ENCODE peak calls at places on chromosomes 16 and 17, in seven cellular contexts. G is A549; O is tibial nerve; T is right cardiac atrium; E is effector memory CD4-positive, alpha-beta T cell; H is upper lobe of right lung; N is CD4-positive, CD25-positive, alpha-beta regulatory T cell. I is an unnamed sample.

GRCh38 chr17:29828676-29829291 is 101.2 kb downstream of the SSH2 start:
- DNase-seq in G (no peak), O (no peak), T (no peak), E (no peak), H (no peak), N (peak; percentile 14), I (no peak)

GRCh38 chr16:51638338-51639135 is 487.5 kb upstream of the SALL1 start:
- DNase-seq in G (no peak), O (no peak), T (no peak), E (no peak), H (no peak), N (no peak), I (no peak)

GRCh38 chr17:7914771-7915610 is 1.1 kb downstream of the RNF227 start:
- DNase-seq in G (no peak), O (no peak), T (no peak), E (no peak), H (no peak), N (no peak), I (peak; percentile 6)

GRCh38 chr16:679808-680624 is at the start of gene STUB1:
- DNase-seq in G (peak; percentile 91), O (peak; percentile 74), T (peak; percentile 96), E (peak; percentile 83), H (peak; percentile 94), N (peak; percentile 81), I (peak; percentile 91)

GRCh38 chr17:74699236-74699635 is 13.5 kb downstream of the CD300LF start:
- DNase-seq in G (no peak), O (no peak), T (no peak), E (no peak), H (no peak), N (no peak), I (no peak)

GRCh38 chr17:32266389-32267269 is 997 bp downstream of the RHBDL3 start:
- DNase-seq in G (no peak), O (no peak), T (peak; percentile 74), E (no peak), H (no peak), N (no peak), I (peak; percentile 69)

GRCh38 chr17:18319604-18320256 is 4.6 kb downstream of the SMCR8 start:
- DNase-seq in G (peak; percentile 63), O (no peak), T (no peak), E (no peak), H (no peak), N (peak; percentile 14), I (peak; percentile 69)

GRCh38 chr17:50363217-50364060 is 9.5 kb downstream of the MRPL27 start:
- DNase-seq in G (no peak), O (no peak), T (peak; percentile 66), E (no peak), H (no peak), N (no peak), I (peak; percentile 60)

GRCh38 chr16:27314161-27314723 is 468 bp downstream of the IL4R start:
- DNase-seq in G (peak; percentile 68), O (no peak), T (peak; percentile 81), E (peak; percentile 33), H (peak; percentile 77), N (peak; percentile 45), I (peak; percentile 94)

GRCh38 chr16:81681311-81681710 is 97.8 kb upstream of the PLCG2 start:
- DNase-seq in G (no peak), O (no peak), T (no peak), E (no peak), H (no peak), N (no peak), I (no peak)

GRCh38 chr16:66395806-66396555 is 29.5 kb downstream of the CDH5 start:
- DNase-seq in G (no peak), O (no peak), T (no peak), E (no peak), H (no peak), N (no peak), I (no peak)

GRCh38 chr16:180101-180920 is at the start of gene HBQ1:
- DNase-seq in G (peak; percentile 51), O (no peak), T (peak; percentile 65), E (no peak), H (no peak), N (no peak), I (peak; percentile 82)

GRCh38 chr17:78414178-78415162 is 36.0 kb downstream of the PGS1 start:
- DNase-seq in G (no peak), O (no peak), T (peak; percentile 58), E (peak; percentile 45), H (no peak), N (peak; percentile 41), I (no peak)

GRCh38 chr16:10601444-10602401 is 21.3 kb upstream of the EMP2 start:
- DNase-seq in G (peak; percentile 68), O (no peak), T (peak; percentile 67), E (no peak), H (peak; percentile 85), N (no peak), I (peak; percentile 85)

GRCh38 chr16:58128721-58129096 is 472 bp downstream of the CFAP20 start:
- DNase-seq in G (no peak), O (no peak), T (peak; percentile 67), E (peak; percentile 1), H (peak; percentile 66), N (peak; percentile 26), I (no peak)

GRCh38 chr17:28460901-28461300 is 12.5 kb upstream of the SLC13A2 start:
- DNase-seq in G (no peak), O (no peak), T (no peak), E (no peak), H (no peak), N (no peak), I (no peak)
- H3K4me1 ChIP-seq in G (no peaks in the 10 kb centered on the region), O (no peaks in the 10 kb centered on the region), T (no peaks in the 10 kb centered on the region), E (no peaks in the 10 kb centered on the region), H (no peaks in the 10 kb centered on the region), N (no peaks in the 10 kb centered on the region), I (peaks cover 4% of the 10 kb centered on the region)

DNA sequence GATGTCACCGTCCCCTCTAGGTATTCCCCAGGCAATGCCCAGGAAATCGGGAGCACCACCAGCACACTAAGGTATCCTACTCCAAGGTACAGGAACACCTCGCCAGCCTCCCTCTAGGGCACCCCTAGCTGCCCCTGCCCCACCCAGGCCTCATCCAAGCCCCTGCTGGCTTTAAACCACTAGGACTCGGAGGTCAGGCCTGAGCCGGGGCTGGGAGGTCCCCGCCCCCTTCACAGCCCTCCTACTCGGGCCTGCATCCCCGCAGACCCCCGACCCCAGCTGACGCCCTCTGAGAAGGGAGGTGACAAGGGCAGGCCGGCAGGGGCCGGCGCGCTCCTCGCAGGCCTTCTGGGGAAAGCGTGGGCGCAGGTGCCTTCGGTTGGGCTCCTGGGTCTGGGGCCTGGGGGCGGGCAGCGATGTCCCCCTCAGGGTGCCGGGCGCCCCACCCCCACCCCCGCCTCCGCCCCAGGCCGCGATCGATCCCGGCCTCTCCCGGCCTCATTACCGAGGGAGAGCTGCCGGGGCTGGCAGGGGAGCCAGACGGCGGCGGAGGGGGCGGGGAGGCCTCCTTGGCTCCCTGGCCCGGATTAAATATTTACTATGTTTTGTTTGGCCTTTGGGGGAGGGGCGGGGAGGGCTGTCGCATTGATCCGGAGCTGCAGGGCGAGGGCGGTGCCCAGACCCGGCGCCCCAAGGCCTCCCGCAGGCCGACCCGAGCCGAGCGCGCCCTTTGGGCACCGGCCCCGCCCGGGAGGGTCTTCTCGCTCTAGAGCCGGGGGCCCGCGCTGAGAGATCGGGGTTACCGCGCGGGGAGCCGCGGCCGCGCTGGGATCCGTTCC is 27.3 kb downstream of the RTN4RL1 start:
- DNase-seq in G (peak; percentile 71), O (no peak), T (peak; percentile 77), E (no peak), H (peak; percentile 86), N (no peak), I (peak; percentile 42)
- H3K4me3 ChIP-seq in G (peak overlapping the region; percentile 58), O (peak overlapping the region; percentile 29), T (peak overlapping the region; percentile 55), E (peak overlapping the region; percentile 29), H (peak overlapping the region; percentile 45), N (no peak overlapping the region), I (no peak overlapping the region)

DNA sequence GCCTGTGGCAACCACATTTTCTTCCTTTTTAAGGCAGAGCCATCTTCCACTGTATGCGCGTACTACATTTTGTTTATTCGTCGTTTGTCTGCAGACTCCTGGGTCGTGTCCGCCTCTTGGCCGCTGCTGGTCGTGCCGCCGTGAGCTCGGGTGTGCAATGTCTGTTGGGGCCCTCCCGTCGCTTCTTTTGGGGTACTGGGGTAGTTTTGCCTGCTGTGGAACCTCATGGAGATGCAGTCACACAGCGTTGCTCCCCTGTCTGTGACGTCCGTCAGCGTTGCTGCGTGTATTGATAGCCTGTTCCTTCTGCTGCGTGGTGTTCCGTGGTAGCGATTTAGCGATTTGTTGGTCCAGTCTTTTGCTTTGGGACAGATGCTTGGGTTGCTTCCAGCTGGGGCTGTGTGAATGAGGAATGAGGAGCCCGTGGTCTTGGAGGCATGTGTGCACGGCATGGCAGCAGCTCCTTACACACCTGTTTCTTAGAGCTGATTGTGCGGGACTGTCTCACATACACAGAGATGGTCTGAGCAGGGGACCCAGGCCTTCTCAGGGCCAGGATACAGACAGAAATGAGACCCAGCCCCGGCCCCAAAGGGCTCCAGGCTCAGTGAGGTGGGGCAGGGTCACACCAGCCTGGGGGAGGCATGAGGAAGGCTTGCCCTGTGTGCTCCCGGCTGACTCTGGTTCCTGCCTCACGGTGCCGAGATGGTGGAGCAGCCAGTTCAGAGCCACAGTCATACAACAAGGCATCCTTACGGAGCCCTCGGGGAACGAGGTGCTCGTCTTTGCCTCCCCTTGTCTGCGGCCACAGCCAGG is 78.4 kb upstream of the GSE1 start:
- DNase-seq in G (no peak), O (no peak), T (peak; percentile 50), E (no peak), H (no peak), N (no peak), I (no peak)
- H3K4me1 ChIP-seq in G (no peaks in the 10 kb centered on the region), O (no peaks in the 10 kb centered on the region), T (peaks cover 22% of the 10 kb centered on the region), E (no peaks in the 10 kb centered on the region), H (peaks cover 20% of the 10 kb centered on the region), N (no peaks in the 10 kb centered on the region), I (peaks cover 78% of the 10 kb centered on the region)

GRCh38 chr17:37170881-37171460 is 204.8 kb upstream of the C17orf78 start:
- DNase-seq in G (no peak), O (no peak), T (no peak), E (no peak), H (no peak), N (no peak), I (no peak)
- H3K4me3 ChIP-seq in G (no peak overlapping the region), O (no peak overlapping the region), T (no peak overlapping the region), E (no peak overlapping the region), H (no peak overlapping the region), N (no peak overlapping the region), I (no peak overlapping the region)